ENCODE peak calls at places on chromosomes 4 and X, in four cellular contexts. G is hepatocyte, N is cardiac muscle cell, F is fibroblast of lung. E is an unnamed sample.

GRCh38 chrX:149312097-149312496 is 193.0 kb downstream of the IDS start:
- DNase-seq in G (no peak), N (no peak), F (no peak), E (no peak)

GRCh38 chrX:46687619-46688018 is 71.3 kb downstream of the SLC9A7 start:
- DNase-seq in N (no peak), G (no peak), F (peak; percentile 37), E (peak; percentile 56)

GRCh38 chr4:55762815-55763214 is 56.8 kb upstream of the EXOC1L start:
- DNase-seq in G (no peak), F (no peak), N (no peak), E (no peak)

GRCh38 chr4:142815834-142816233 is 30.3 kb downstream of the INPP4B start:
- DNase-seq in N (no peak), G (no peak), F (peak; percentile 64), E (peak; percentile 85)

GRCh38 chr4:183375156-183375555 is 52.9 kb upstream of the CLDN24 start:
- DNase-seq in N (no peak), F (no peak), G (no peak), E (no peak)

GRCh38 chr4:188015025-188015778 is 19.6 kb downstream of the ZFP42 start:
- DNase-seq in F (no peak), G (peak; percentile 43), N (no peak), E (peak; percentile 13)

GRCh38 chrX:38260231-38260630 is 39.6 kb upstream of the SRPX start:
- DNase-seq in F (peak; percentile 31), G (peak; percentile 46), N (peak; percentile 7), E (no peak)

GRCh38 chr4:77052352-77052751 is 23.4 kb downstream of the CCNI start:
- DNase-seq in F (peak; percentile 70), G (peak; percentile 63), N (peak; percentile 64), E (peak; percentile 69)

GRCh38 chr4:119984998-119985397 is 81.7 kb downstream of the MAD2L1 start:
- DNase-seq in F (no peak), N (no peak), G (no peak), E (no peak)

GRCh38 chr4:101064541-101065180 is 282.7 kb downstream of the PPP3CA start:
- DNase-seq in G (no peak), F (no peak), N (no peak), E (no peak)

GRCh38 chrX:39859991-39860861 is 237.5 kb downstream of the BCOR start:
- DNase-seq in G (peak; percentile 65), N (peak; percentile 46), F (peak; percentile 51), E (peak; percentile 75)

GRCh38 chr4:143616771-143617170 is 83.7 kb downstream of the FREM3 start:
- DNase-seq in G (no peak), F (peak; percentile 51), N (no peak), E (no peak)

GRCh38 chr4:19711871-19712270 is 539.8 kb upstream of the SLIT2 start:
- DNase-seq in F (peak; percentile 75), G (no peak), N (no peak), E (peak; percentile 65)

GRCh38 chr4:8198906-8199593 is at the start of gene SH3TC1:
- DNase-seq in F (peak; percentile 73), N (peak; percentile 51), G (peak; percentile 96), E (peak; percentile 91)

GRCh38 chrX:106692425-106693075 is 34.0 kb upstream of the RNF128 start:
- DNase-seq in F (no peak), G (peak; percentile 13), N (no peak), E (no peak)

GRCh38 chr4:34878961-34879360 is 1365.4 kb downstream of the ARAP2 start:
- DNase-seq in N (no peak), G (no peak), F (no peak), E (no peak)

GRCh38 chrX:65866146-65866545 is 173.7 kb downstream of the VSIG4 start:
- DNase-seq in G (no peak), N (no peak), F (no peak), E (no peak)

GRCh38 chrX:137916090-137916746 is 350.3 kb downstream of the ZIC3 start:
- DNase-seq in F (no peak), G (peak; percentile 9), N (peak; percentile 44), E (no peak)

GRCh38 chrX:78643874-78644273 is 15.3 kb downstream of the RTL3 start:
- DNase-seq in F (no peak), N (no peak), G (no peak), E (no peak)

GRCh38 chrX:103607385-103608304 is at the start of gene TCEAL3:
- DNase-seq in F (peak; percentile 35), N (peak; percentile 63), G (peak; percentile 85), E (peak; percentile 33)

GRCh38 chr4:84258905-84259830 is 239.9 kb downstream of the NKX6-1 start:
- DNase-seq in N (no peak), G (peak; percentile 50), F (peak; percentile 19), E (peak; percentile 27)

GRCh38 chrX:133335027-133335426 is 80.3 kb downstream of the GPC4 start:
- DNase-seq in G (peak; percentile 31), F (peak; percentile 55), N (peak; percentile 61), E (peak; percentile 35)

GRCh38 chr4:183362036-183362435 is 39.8 kb upstream of the CLDN24 start:
- DNase-seq in N (no peak), F (no peak), G (no peak), E (no peak)

GRCh38 chrX:2401201-2401589 is 99.6 kb downstream of the DHRSX start:
- DNase-seq in F (no peak), G (no peak), N (no peak), E (no peak)

GRCh38 chr4:1041147-1041935 is 29.9 kb downstream of the FGFRL1 start:
- DNase-seq in N (no peak), F (peak; percentile 54), G (peak; percentile 51), E (peak; percentile 72)

GRCh38 chrX:129788527-129788926 is 8.8 kb downstream of the SASH3 start:
- DNase-seq in G (no peak), F (no peak), N (no peak), E (no peak)

GRCh38 chrX:129785160-129785947 is 5.6 kb downstream of the SASH3 start:
- DNase-seq in N (no peak), G (no peak), F (no peak), E (no peak)

GRCh38 chrX:129790146-129790545 is 10.4 kb downstream of the SASH3 start:
- DNase-seq in F (no peak), G (no peak), N (no peak), E (no peak)

GRCh38 chrX:129786210-129786651 is 6.5 kb downstream of the SASH3 start:
- DNase-seq in F (no peak), N (no peak), G (no peak), E (no peak)

GRCh38 chrX:129787336-129788055 is 7.7 kb downstream of the SASH3 start:
- DNase-seq in G (no peak), N (no peak), F (no peak), E (no peak)
- H3K4me3 ChIP-seq in G (no peak overlapping the region), N (no peak overlapping the region), F (no peak overlapping the region), E (no peak overlapping the region)

GRCh38 chrX:31633349-31633748 is 561.5 kb upstream of the FTHL17 start:
- DNase-seq in F (no peak), N (no peak), G (no peak), E (no peak)
- TF ChIP-seq CTCF in F (no peak), N (no peak), G (no peak), E (no peak)

DNA sequence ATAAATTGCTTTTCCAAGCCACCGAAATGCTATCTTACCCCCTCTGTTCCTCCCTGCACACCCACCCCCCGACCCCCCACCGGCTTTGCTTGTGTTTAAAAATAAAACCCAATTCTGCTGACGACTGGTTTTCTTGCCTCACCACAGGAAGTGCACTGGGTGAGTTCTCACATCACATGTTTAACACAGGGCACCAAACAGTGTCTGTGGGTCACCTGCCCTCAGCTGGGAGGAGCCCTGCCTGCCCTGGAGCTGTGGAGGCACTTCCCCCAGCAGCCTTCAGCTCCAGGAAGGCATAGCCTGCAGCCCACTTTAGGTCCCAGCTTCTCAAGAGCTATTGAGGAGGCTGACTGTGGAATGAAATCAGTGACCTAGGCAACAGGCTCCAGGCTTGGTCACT is 8.8 kb downstream of the TMEM255A start:
- DNase-seq in F (no peak), G (peak; percentile 23), N (peak; percentile 40), E (no peak)
- H3K4me3 ChIP-seq in F (no peak overlapping the region), G (no peak overlapping the region), N (no peak overlapping the region), E (no peak overlapping the region)

GRCh38 chr4:40916880-40917279 is 167.1 kb downstream of the NSUN7 start:
- DNase-seq in G (peak; percentile 28), F (no peak), N (peak; percentile 67), E (peak; percentile 52)
- TF ChIP-seq CTCF in G (peak; percentile 21), F (no peak), N (peak; percentile 39), E (peak; percentile 68)

GRCh38 chrX:73447311-73447794 is 500 bp downstream of the CDX4 start:
- DNase-seq in F (no peak), G (no peak), N (no peak), E (no peak)

GRCh38 chrX:73448379-73448778 is 1.5 kb downstream of the CDX4 start:
- DNase-seq in N (peak; percentile 4), F (no peak), G (no peak), E (no peak)

GRCh38 chrX:73446831-73447230 is at the start of gene CDX4:
- DNase-seq in G (no peak), F (no peak), N (no peak), E (no peak)
- H3K4me3 ChIP-seq in G (no peak within 1 kb of the TSS), F (no peak within 1 kb of the TSS), N (no peak within 1 kb of the TSS), E (no peak within 1 kb of the TSS)